ENCODE peak calls at places on chromosomes 2 and 18, in five cellular contexts. I is H9, A is IMR-90, Z is fibroblast of lung, E is astrocyte of the spinal cord. U is an unnamed sample.

GRCh38 chr18:13726972-13727331 is 479 bp downstream of the RNMT start:
- DNase-seq in I (peak), E (no peak), A (peak), Z (no peak), U (no peak)

GRCh38 chr2:30566675-30567074 is 119.6 kb downstream of the LCLAT1 start:
- DNase-seq in I (no peak), Z (peak), A (no peak), E (no peak), U (no peak)

GRCh38 chr2:28442328-28442727 is 49.7 kb downstream of the FOSL2 start:
- DNase-seq in Z (no peak), A (no peak), I (no peak), E (no peak), U (no peak)

GRCh38 chr2:129708221-129708967 is 271.1 kb upstream of the RAB6C start:
- DNase-seq in I (no peak), Z (no peak), E (no peak), A (no peak), U (no peak)

GRCh38 chr2:86661333-86661732 is 37.7 kb upstream of the RNF103 start:
- DNase-seq in Z (no peak), A (no peak), E (peak), I (no peak), U (no peak)

GRCh38 chr2:10497797-10498251 is 49.7 kb upstream of the ODC1 start:
- DNase-seq in A (peak), I (no peak), E (peak), Z (peak), U (no peak)

GRCh38 chr2:179266271-179266670 is 1.6 kb upstream of the SESTD1 start:
- DNase-seq in E (no peak), A (no peak), I (no peak), Z (no peak), U (no peak)

GRCh38 chr2:171478345-171478744 is 43.9 kb upstream of the CYBRD1 start:
- DNase-seq in Z (no peak), E (peak), I (no peak), A (peak), U (no peak)

GRCh38 chr2:62221141-62221540 is 25.2 kb downstream of the B3GNT2 start:
- DNase-seq in Z (peak), E (peak), A (peak), I (no peak), U (no peak)

GRCh38 chr2:220437938-220438337 is 810.5 kb downstream of the SLC4A3 start:
- DNase-seq in A (peak), Z (no peak), E (no peak), I (no peak), U (no peak)

GRCh38 chr2:73986085-73986680 is 1.5 kb downstream of the TET3 start:
- DNase-seq in Z (no peak), E (no peak), I (no peak), A (no peak), U (no peak)

GRCh38 chr2:161418715-161419337 is 2.7 kb downstream of the TBR1 start:
- DNase-seq in I (peak), Z (peak), A (peak), E (peak), U (peak)

GRCh38 chr2:86352932-86353345 is 15.5 kb upstream of the REEP1 start:
- DNase-seq in Z (no peak), E (no peak), A (no peak), I (no peak), U (no peak)

GRCh38 chr2:237695201-237695780 is 67.9 kb downstream of the LRRFIP1 start:
- DNase-seq in Z (peak), E (peak), I (peak), A (peak), U (no peak)

GRCh38 chr2:169734172-169734847 is 678 bp downstream of the KLHL23 start:
- DNase-seq in I (no peak), Z (no peak), A (no peak), E (peak), U (peak)

GRCh38 chr2:205714789-205715411 is 32.6 kb downstream of the NRP2 start:
- DNase-seq in A (peak), Z (no peak), E (no peak), I (no peak), U (no peak)

GRCh38 chr2:95166065-95166763 is 605 bp downstream of the ZNF2 start:
- DNase-seq in E (no peak), A (no peak), I (no peak), Z (no peak), U (no peak)

GRCh38 chr2:74025971-74026612 is 41.4 kb downstream of the TET3 start:
- DNase-seq in Z (peak), A (peak), E (no peak), I (peak), U (no peak)

GRCh38 chr18:55869547-55869946 is 281.6 kb upstream of the TCF4 start:
- DNase-seq in E (no peak), I (no peak), A (no peak), Z (no peak), U (no peak)

GRCh38 chr2:115303-115702 is 69.0 kb upstream of the FAM110C start:
- DNase-seq in I (no peak), Z (no peak), E (no peak), A (no peak), U (no peak)

GRCh38 chr18:58756596-58757240 is 85.5 kb downstream of the MALT1 start:
- DNase-seq in E (no peak), Z (no peak), I (no peak), A (no peak), U (no peak)

GRCh38 chr18:60446821-60447220 is 74.2 kb upstream of the MC4R start:
- DNase-seq in I (peak), Z (peak), A (no peak), E (peak), U (peak)

GRCh38 chr2:149080964-149081363 is 42.5 kb downstream of the LYPD6B start:
- DNase-seq in Z (no peak), E (no peak), A (no peak), I (peak), U (no peak)

GRCh38 chr18:808502-808901 is 3.5 kb downstream of the YES1 start:
- DNase-seq in E (no peak), I (no peak), Z (no peak), A (no peak), U (no peak)

GRCh38 chr2:49490710-49491109 is 336.4 kb upstream of the FSHR start:
- DNase-seq in Z (no peak), E (no peak), I (peak), A (no peak), U (no peak)

GRCh38 chr18:40752336-40752735 is 1202.7 kb upstream of the PIK3C3 start:
- DNase-seq in E (no peak), I (no peak), Z (no peak), A (no peak), U (no peak)

GRCh38 chr18:596288-596881 is 403 bp upstream of the CLUL1 start:
- DNase-seq in A (no peak), I (peak), Z (no peak), E (peak), U (no peak)

GRCh38 chr2:2714413-2714812 is 383.3 kb upstream of the MYT1L start:
- DNase-seq in E (no peak), A (no peak), I (no peak), Z (no peak), U (no peak)

GRCh38 chr2:71944183-71944550 is 203.5 kb downstream of the CYP26B1 start:
- DNase-seq in I (peak), E (no peak), Z (no peak), A (no peak), U (no peak)

GRCh38 chr18:61589724-61590065 is 256.5 kb downstream of the CDH20 start:
- DNase-seq in I (no peak), Z (peak), A (peak), E (peak), U (no peak)

GRCh38 chr2:8267103-8267502 is 414.8 kb upstream of the ID2 start:
- DNase-seq in A (no peak), I (no peak), Z (no peak), E (no peak), U (no peak)

GRCh38 chr2:212535963-212536362 is 2.6 kb downstream of the ERBB4 start:
- DNase-seq in Z (no peak), I (peak), E (no peak), A (no peak), U (no peak)

GRCh38 chr18:1475867-1476266 is 571.2 kb downstream of the ADCYAP1 start:
- DNase-seq in Z (no peak), I (no peak), A (no peak), E (no peak), U (no peak)

GRCh38 chr2:48572797-48573196 is 42.8 kb downstream of the STON1 start:
- DNase-seq in Z (no peak), E (no peak), A (no peak), I (no peak), U (peak)

GRCh38 chr2:17517481-17518211 is 594 bp downstream of the RAD51AP2 start:
- DNase-seq in I (no peak), Z (no peak), A (no peak), E (no peak), U (no peak)

GRCh38 chr2:178506101-178506500 is 25.8 kb downstream of the PLEKHA3 start:
- DNase-seq in A (no peak), E (no peak), Z (peak), I (no peak), U (no peak)

GRCh38 chr2:215002500-215002899 is 135.9 kb downstream of the ABCA12 start:
- DNase-seq in I (no peak), A (peak), E (peak), Z (peak), U (no peak)

GRCh38 chr2:46942143-46942526 is 26.5 kb upstream of the MCFD2 start:
- DNase-seq in I (no peak), E (no peak), A (no peak), Z (no peak), U (no peak)

GRCh38 chr2:105887246-105887645 is 142.5 kb downstream of the NCK2 start:
- DNase-seq in I (no peak), E (no peak), A (peak), Z (no peak), U (no peak)

DNA sequence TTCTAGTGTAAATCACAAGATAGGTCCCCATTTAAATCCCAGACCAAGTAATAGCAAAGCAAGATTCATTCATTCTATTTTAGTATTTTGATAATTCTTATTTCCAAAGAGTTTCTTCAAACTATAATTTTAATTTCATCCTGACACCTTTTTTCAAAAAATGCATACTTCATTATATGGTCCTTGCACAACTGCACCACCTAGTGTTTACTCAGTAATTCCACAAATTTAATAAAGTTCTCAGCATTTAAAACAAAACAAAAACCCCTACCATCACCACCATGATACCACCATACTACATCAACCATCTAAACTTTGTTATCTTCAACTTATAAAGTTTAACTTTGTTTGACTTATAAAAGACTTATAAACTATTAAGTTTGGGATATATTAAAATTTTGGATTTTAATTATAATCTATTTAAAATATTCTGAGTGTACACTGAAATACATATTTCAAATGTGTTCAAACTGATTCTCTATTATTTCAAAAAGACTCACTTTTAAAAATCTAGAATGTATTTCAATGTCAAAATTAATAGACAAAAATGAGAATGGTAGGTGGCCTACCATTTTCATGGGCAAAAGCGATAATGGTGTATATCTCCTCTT is 44.2 kb downstream of the WDPCP start:
- DNase-seq in E (peak), A (peak), Z (peak), I (no peak), U (no peak)
- TF ChIP-seq CTCF in E (peak), A (peak), Z (peak), I (peak), U (peak)

GRCh38 chr2:39451954-39452353 is 14.9 kb upstream of the MAP4K3 start:
- DNase-seq in E (no peak), A (no peak), Z (no peak), I (no peak), U (no peak)
- TF ChIP-seq CTCF in E (no peak), A (no peak), Z (no peak), I (no peak), U (no peak)

DNA sequence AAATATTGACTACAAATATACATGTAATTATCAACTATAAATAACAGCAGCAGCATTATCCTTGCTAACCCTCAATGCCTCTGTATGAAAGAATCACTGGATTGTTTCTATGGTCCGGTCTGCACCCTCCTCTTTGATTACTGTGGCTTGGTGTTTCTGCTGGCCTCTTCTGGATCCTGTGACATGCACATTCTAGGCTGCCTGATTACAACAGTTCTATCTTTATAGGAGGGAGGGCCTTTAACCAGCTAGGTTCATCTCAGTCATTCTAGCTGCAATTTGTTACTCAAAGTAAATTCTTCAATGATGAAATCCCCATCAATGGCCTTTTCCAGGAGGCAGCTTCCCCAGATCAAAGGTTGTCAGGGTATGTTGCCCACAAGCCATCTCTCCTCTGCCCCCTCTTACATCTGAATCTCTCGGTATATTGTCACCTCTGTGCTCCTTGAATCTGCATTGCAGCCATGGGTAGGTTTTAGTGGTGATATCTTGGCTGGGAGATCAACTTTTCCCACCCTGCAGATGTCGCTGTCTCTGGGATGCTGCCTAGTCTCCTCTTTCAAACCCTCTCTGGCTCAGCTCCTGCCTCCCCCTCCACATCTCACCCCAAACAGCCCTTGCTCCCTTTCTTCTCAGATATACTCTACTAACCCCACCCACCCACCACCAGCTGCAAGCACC is 106.3 kb upstream of the BZW1 start:
- DNase-seq in A (peak), Z (peak), E (no peak), I (peak), U (no peak)
- TF ChIP-seq CTCF in A (peak), Z (peak), E (peak), I (peak), U (no peak)

GRCh38 chr2:50859110-50859509 is 172.8 kb downstream of the NRXN1 start:
- DNase-seq in Z (no peak), I (no peak), A (no peak), E (no peak), U (no peak)
- TF ChIP-seq CTCF in Z (no peak), I (no peak), A (no peak), E (no peak), U (no peak)

U was measured in glutamatergic neuron.